ENCODE peak calls at places on chromosome 3, in seven cellular contexts. One of them, this sample, is unnamed.

GRCh38 chr3:184337315-184337714 is at the start of gene FAM131A:
- DNase-seq in SK-N-SH: no peak
- DNase-seq in K562: no peak
- DNase-seq in HCT116: no peak
- DNase-seq in H1: no peak
- DNase-seq in HepG2: no peak
- DNase-seq in GM12878: no peak
- DNase-seq in this sample: no peak

GRCh38 chr3:37862712-37863551 is 1.3 kb downstream of the CTDSPL start:
- DNase-seq in SK-N-SH: no peak
- DNase-seq in K562: peak; percentile 20
- DNase-seq in HCT116: no peak
- DNase-seq in H1: no peak
- DNase-seq in HepG2: peak; percentile 66
- DNase-seq in GM12878: no peak
- DNase-seq in this sample: peak; percentile 41

GRCh38 chr3:22713936-22714335 is 489.2 kb upstream of the UBE2E2 start:
- DNase-seq in SK-N-SH: no peak
- DNase-seq in K562: no peak
- DNase-seq in HCT116: no peak
- DNase-seq in H1: no peak
- DNase-seq in HepG2: peak; percentile 2
- DNase-seq in GM12878: no peak
- DNase-seq in this sample: no peak

GRCh38 chr3:159669753-159670152 is 318.9 kb upstream of the IL12A start:
- DNase-seq in SK-N-SH: peak; percentile 18
- DNase-seq in K562: no peak
- DNase-seq in HCT116: no peak
- DNase-seq in H1: no peak
- DNase-seq in HepG2: no peak
- DNase-seq in GM12878: no peak
- DNase-seq in this sample: no peak

GRCh38 chr3:10748040-10748439 is 68.0 kb upstream of the SLC6A11 start:
- DNase-seq in SK-N-SH: no peak
- DNase-seq in K562: no peak
- DNase-seq in HCT116: no peak
- DNase-seq in H1: no peak
- DNase-seq in HepG2: no peak
- DNase-seq in GM12878: no peak
- DNase-seq in this sample: no peak

GRCh38 chr3:28575748-28576589 is 227.3 kb upstream of the AZI2 start:
- DNase-seq in SK-N-SH: peak; percentile 87
- DNase-seq in K562: no peak
- DNase-seq in HCT116: no peak
- DNase-seq in H1: no peak
- DNase-seq in HepG2: no peak
- DNase-seq in GM12878: no peak
- DNase-seq in this sample: peak; percentile 11

GRCh38 chr3:143831208-143831607 is 17.1 kb downstream of the SLC9A9 start:
- DNase-seq in SK-N-SH: no peak
- DNase-seq in K562: no peak
- DNase-seq in HCT116: no peak
- DNase-seq in H1: no peak
- DNase-seq in HepG2: no peak
- DNase-seq in GM12878: no peak
- DNase-seq in this sample: no peak

GRCh38 chr3:169673521-169673920 is 10.0 kb upstream of the MECOM start:
- DNase-seq in SK-N-SH: no peak
- DNase-seq in K562: no peak
- DNase-seq in HCT116: no peak
- DNase-seq in H1: no peak
- DNase-seq in HepG2: no peak
- DNase-seq in GM12878: no peak
- DNase-seq in this sample: no peak

GRCh38 chr3:8882171-8882593 is 81.1 kb downstream of the RAD18 start:
- DNase-seq in SK-N-SH: no peak
- DNase-seq in K562: peak; percentile 57
- DNase-seq in HCT116: no peak
- DNase-seq in H1: no peak
- DNase-seq in HepG2: no peak
- DNase-seq in GM12878: no peak
- DNase-seq in this sample: no peak

GRCh38 chr3:11565072-11565471 is 78.6 kb downstream of the VGLL4 start:
- DNase-seq in SK-N-SH: no peak
- DNase-seq in K562: no peak
- DNase-seq in HCT116: no peak
- DNase-seq in H1: no peak
- DNase-seq in HepG2: no peak
- DNase-seq in GM12878: no peak
- DNase-seq in this sample: no peak

GRCh38 chr3:62876064-62876463 is 848 bp upstream of the CADPS start:
- DNase-seq in SK-N-SH: peak; percentile 2
- DNase-seq in K562: peak; percentile 8
- DNase-seq in HCT116: no peak
- DNase-seq in H1: no peak
- DNase-seq in HepG2: peak; percentile 20
- DNase-seq in GM12878: no peak
- DNase-seq in this sample: peak; percentile 74

GRCh38 chr3:8442993-8443670 is 58.5 kb upstream of the LMCD1 start:
- DNase-seq in SK-N-SH: peak; percentile 18
- DNase-seq in K562: no peak
- DNase-seq in HCT116: no peak
- DNase-seq in H1: no peak
- DNase-seq in HepG2: no peak
- DNase-seq in GM12878: no peak
- DNase-seq in this sample: no peak

GRCh38 chr3:33372218-33373081 is 67.8 kb downstream of the UBP1 start:
- DNase-seq in SK-N-SH: peak; percentile 55
- DNase-seq in K562: peak; percentile 70
- DNase-seq in HCT116: peak; percentile 70
- DNase-seq in H1: no peak
- DNase-seq in HepG2: no peak
- DNase-seq in GM12878: no peak
- DNase-seq in this sample: peak; percentile 7

GRCh38 chr3:132749786-132750185 is 27.6 kb upstream of the NPHP3 start:
- DNase-seq in SK-N-SH: no peak
- DNase-seq in K562: no peak
- DNase-seq in HCT116: no peak
- DNase-seq in H1: no peak
- DNase-seq in HepG2: no peak
- DNase-seq in GM12878: no peak
- DNase-seq in this sample: no peak

GRCh38 chr3:41961061-41961749 is 698 bp downstream of the ULK4 start:
- DNase-seq in SK-N-SH: peak; percentile 74
- DNase-seq in K562: peak; percentile 52
- DNase-seq in HCT116: peak; percentile 22
- DNase-seq in H1: peak; percentile 13
- DNase-seq in HepG2: peak; percentile 30
- DNase-seq in GM12878: no peak
- DNase-seq in this sample: peak; percentile 74

GRCh38 chr3:4786431-4786830 is 192.8 kb upstream of the BHLHE40 start:
- DNase-seq in SK-N-SH: no peak
- DNase-seq in K562: no peak
- DNase-seq in HCT116: no peak
- DNase-seq in H1: no peak
- DNase-seq in HepG2: no peak
- DNase-seq in GM12878: no peak
- DNase-seq in this sample: no peak

GRCh38 chr3:194952882-194953281 is 267.2 kb downstream of the FAM43A start:
- DNase-seq in SK-N-SH: peak; percentile 85
- DNase-seq in K562: no peak
- DNase-seq in HCT116: no peak
- DNase-seq in H1: no peak
- DNase-seq in HepG2: peak; percentile 59
- DNase-seq in GM12878: no peak
- DNase-seq in this sample: no peak

GRCh38 chr3:172530101-172530561 is 6.9 kb upstream of the TNFSF10 start:
- DNase-seq in SK-N-SH: no peak
- DNase-seq in K562: no peak
- DNase-seq in HCT116: no peak
- DNase-seq in H1: no peak
- DNase-seq in HepG2: no peak
- DNase-seq in GM12878: no peak
- DNase-seq in this sample: no peak

GRCh38 chr3:196177567-196177966 is 33.6 kb downstream of the ZDHHC19 start:
- DNase-seq in SK-N-SH: no peak
- DNase-seq in K562: peak; percentile 64
- DNase-seq in HCT116: no peak
- DNase-seq in H1: no peak
- DNase-seq in HepG2: peak; percentile 30
- DNase-seq in GM12878: no peak
- DNase-seq in this sample: no peak

GRCh38 chr3:72582211-72582878 is 265.9 kb downstream of the SHQ1 start:
- DNase-seq in SK-N-SH: no peak
- DNase-seq in K562: no peak
- DNase-seq in HCT116: no peak
- DNase-seq in H1: no peak
- DNase-seq in HepG2: peak; percentile 79
- DNase-seq in GM12878: peak; percentile 76
- DNase-seq in this sample: no peak

GRCh38 chr3:107690522-107691138 is 167.9 kb downstream of the BBX start:
- DNase-seq in SK-N-SH: peak; percentile 35
- DNase-seq in K562: peak; percentile 45
- DNase-seq in HCT116: peak; percentile 28
- DNase-seq in H1: no peak
- DNase-seq in HepG2: peak; percentile 45
- DNase-seq in GM12878: no peak
- DNase-seq in this sample: peak; percentile 41

GRCh38 chr3:49872801-49873281 is 3.1 kb upstream of the CAMKV start:
- DNase-seq in SK-N-SH: peak; percentile 56
- DNase-seq in K562: no peak
- DNase-seq in HCT116: no peak
- DNase-seq in H1: no peak
- DNase-seq in HepG2: no peak
- DNase-seq in GM12878: no peak
- DNase-seq in this sample: no peak

GRCh38 chr3:16444344-16444743 is 69.2 kb downstream of the RFTN1 start:
- DNase-seq in SK-N-SH: no peak
- DNase-seq in K562: no peak
- DNase-seq in HCT116: no peak
- DNase-seq in H1: no peak
- DNase-seq in HepG2: no peak
- DNase-seq in GM12878: no peak
- DNase-seq in this sample: no peak
- TF ChIP-seq JUND in SK-N-SH: no peak
- TF ChIP-seq JUND in K562: no peak
- TF ChIP-seq JUND in HCT116: no peak
- TF ChIP-seq JUND in H1: no peak
- TF ChIP-seq JUND in HepG2: no peak
- TF ChIP-seq JUND in GM12878: no peak
- TF ChIP-seq JUND in this sample: no peak

GRCh38 chr3:57949344-57949743 is 58.9 kb upstream of the FLNB start:
- DNase-seq in SK-N-SH: no peak
- DNase-seq in K562: no peak
- DNase-seq in HCT116: no peak
- DNase-seq in H1: no peak
- DNase-seq in HepG2: no peak
- DNase-seq in GM12878: no peak
- DNase-seq in this sample: no peak

GRCh38 chr3:57948080-57948671 is 60.0 kb upstream of the FLNB start:
- DNase-seq in SK-N-SH: no peak
- DNase-seq in K562: no peak
- DNase-seq in HCT116: no peak
- DNase-seq in H1: no peak
- DNase-seq in HepG2: peak; percentile 24
- DNase-seq in GM12878: no peak
- DNase-seq in this sample: no peak

GRCh38 chr3:57951106-57951882 is 56.9 kb upstream of the FLNB start:
- DNase-seq in SK-N-SH: peak; percentile 44
- DNase-seq in K562: peak; percentile 82
- DNase-seq in HCT116: peak; percentile 33
- DNase-seq in H1: no peak
- DNase-seq in HepG2: peak; percentile 62
- DNase-seq in GM12878: no peak
- DNase-seq in this sample: no peak

GRCh38 chr3:57948782-57949242 is 59.4 kb upstream of the FLNB start:
- DNase-seq in SK-N-SH: no peak
- DNase-seq in K562: no peak
- DNase-seq in HCT116: no peak
- DNase-seq in H1: no peak
- DNase-seq in HepG2: peak; percentile 96
- DNase-seq in GM12878: no peak
- DNase-seq in this sample: no peak

DNA sequence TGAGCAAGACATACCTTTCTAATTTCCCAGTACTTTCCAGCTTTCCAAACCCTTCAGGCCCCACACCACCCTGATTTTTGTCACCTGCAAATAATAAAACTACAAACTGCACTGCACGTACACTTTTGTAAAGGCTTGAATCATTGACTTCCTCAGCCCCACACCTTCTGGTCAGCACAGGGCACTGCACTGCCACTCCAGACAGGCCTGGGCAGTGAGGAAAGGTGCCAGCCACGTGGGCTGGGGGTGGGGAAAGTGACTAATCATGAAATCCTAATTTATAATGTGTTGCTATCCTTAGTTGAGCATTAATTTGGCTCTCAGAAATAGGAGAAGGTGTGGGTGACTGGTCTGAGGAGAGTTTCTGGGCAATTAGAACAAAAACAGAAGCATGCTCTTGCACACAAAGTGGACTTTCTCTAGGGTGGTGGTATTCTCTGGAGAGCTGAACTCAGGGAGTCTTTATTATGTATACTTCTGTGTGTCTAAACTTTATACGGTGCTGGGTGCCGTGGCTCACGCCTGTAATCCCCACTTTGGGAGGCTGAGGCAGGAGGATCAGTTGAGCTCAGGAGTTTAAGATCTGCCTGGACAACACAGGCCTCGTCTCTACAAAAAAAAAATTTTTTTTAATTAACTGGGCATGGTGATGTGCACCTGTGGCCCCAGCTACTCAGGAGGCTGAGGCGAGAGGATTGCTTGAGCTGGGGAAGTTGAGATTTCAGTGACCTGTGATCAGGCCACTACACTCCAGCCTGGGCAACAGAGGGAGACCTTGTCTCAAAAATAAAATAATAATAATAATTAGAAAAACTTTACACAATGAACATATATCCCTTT is 58.2 kb upstream of the FLNB start:
- DNase-seq in SK-N-SH: no peak
- DNase-seq in K562: no peak
- DNase-seq in HCT116: peak; percentile 22
- DNase-seq in H1: no peak
- DNase-seq in HepG2: peak; percentile 38
- DNase-seq in GM12878: no peak
- DNase-seq in this sample: peak; percentile 67
- TF ChIP-seq JUND in SK-N-SH: no peak
- TF ChIP-seq JUND in K562: no peak
- TF ChIP-seq JUND in HCT116: no peak
- TF ChIP-seq JUND in H1: no peak
- TF ChIP-seq JUND in HepG2: no peak
- TF ChIP-seq JUND in GM12878: no peak
- TF ChIP-seq JUND in this sample: no peak

GRCh38 chr3:24185738-24186384 is 240.8 kb downstream of the NR1D2 start:
- DNase-seq in SK-N-SH: peak; percentile 44
- DNase-seq in K562: peak; percentile 94
- DNase-seq in HCT116: peak; percentile 69
- DNase-seq in H1: peak; percentile 9
- DNase-seq in HepG2: peak; percentile 26
- DNase-seq in GM12878: no peak
- DNase-seq in this sample: peak; percentile 23
- TF ChIP-seq JUND in SK-N-SH: no peak
- TF ChIP-seq JUND in K562: peak; percentile 83
- TF ChIP-seq JUND in HCT116: no peak
- TF ChIP-seq JUND in H1: no peak
- TF ChIP-seq JUND in HepG2: no peak
- TF ChIP-seq JUND in GM12878: no peak
- TF ChIP-seq JUND in this sample: no peak

GRCh38 chr3:87225659-87226058 is 1.4 kb upstream of the CHMP2B start:
- DNase-seq in SK-N-SH: no peak
- DNase-seq in K562: no peak
- DNase-seq in HCT116: no peak
- DNase-seq in H1: no peak
- DNase-seq in HepG2: no peak
- DNase-seq in GM12878: no peak
- DNase-seq in this sample: no peak
- TF ChIP-seq JUND in SK-N-SH: no peak
- TF ChIP-seq JUND in K562: no peak
- TF ChIP-seq JUND in HCT116: no peak
- TF ChIP-seq JUND in H1: no peak
- TF ChIP-seq JUND in HepG2: no peak
- TF ChIP-seq JUND in GM12878: no peak
- TF ChIP-seq JUND in this sample: no peak